ENCODE peak calls at places on chromosome 4, in five cellular contexts. One of them, this sample, is unnamed.
A peak's percentile ranks its signal among the peaks of the same experiment; 100 is the strongest.

GRCh38 chr4:111268769-111269414 is 646.0 kb upstream of the PITX2 start:
- DNase-seq in HepG2: no peak
- DNase-seq in GM12878: peak; percentile 35
- DNase-seq in K562: no peak
- DNase-seq in SK-N-SH: no peak
- DNase-seq in this sample: peak; percentile 49

GRCh38 chr4:112523008-112523440 is 7.0 kb upstream of the NEUROG2 start:
- DNase-seq in HepG2: no peak
- DNase-seq in GM12878: no peak
- DNase-seq in K562: peak; percentile 71
- DNase-seq in SK-N-SH: no peak
- DNase-seq in this sample: peak; percentile 66

GRCh38 chr4:1336079-1336478 is 10.9 kb upstream of the UVSSA start:
- DNase-seq in HepG2: peak; percentile 66
- DNase-seq in GM12878: no peak
- DNase-seq in K562: no peak
- DNase-seq in SK-N-SH: no peak
- DNase-seq in this sample: peak; percentile 39

GRCh38 chr4:156223985-156224384 is 270.3 kb upstream of the CTSO start:
- DNase-seq in HepG2: no peak
- DNase-seq in GM12878: no peak
- DNase-seq in K562: no peak
- DNase-seq in SK-N-SH: no peak
- DNase-seq in this sample: no peak

GRCh38 chr4:4765811-4766210 is 93.7 kb upstream of the MSX1 start:
- DNase-seq in HepG2: no peak
- DNase-seq in GM12878: no peak
- DNase-seq in K562: no peak
- DNase-seq in SK-N-SH: no peak
- DNase-seq in this sample: no peak

GRCh38 chr4:128565565-128566186 is 243.8 kb upstream of the JADE1 start:
- DNase-seq in HepG2: peak; percentile 51
- DNase-seq in GM12878: no peak
- DNase-seq in K562: peak; percentile 39
- DNase-seq in SK-N-SH: peak; percentile 42
- DNase-seq in this sample: no peak

GRCh38 chr4:153676491-153676890 is 7.6 kb upstream of the TLR2 start:
- DNase-seq in HepG2: no peak
- DNase-seq in GM12878: no peak
- DNase-seq in K562: no peak
- DNase-seq in SK-N-SH: no peak
- DNase-seq in this sample: peak; percentile 12

GRCh38 chr4:40840985-40841571 is 91.3 kb downstream of the NSUN7 start:
- DNase-seq in HepG2: peak; percentile 70
- DNase-seq in GM12878: peak; percentile 64
- DNase-seq in K562: peak; percentile 55
- DNase-seq in SK-N-SH: peak; percentile 72
- DNase-seq in this sample: peak; percentile 90

GRCh38 chr4:84492290-84492689 is 6.8 kb downstream of the NKX6-1 start:
- DNase-seq in HepG2: no peak
- DNase-seq in GM12878: no peak
- DNase-seq in K562: no peak
- DNase-seq in SK-N-SH: no peak
- DNase-seq in this sample: no peak

DNA sequence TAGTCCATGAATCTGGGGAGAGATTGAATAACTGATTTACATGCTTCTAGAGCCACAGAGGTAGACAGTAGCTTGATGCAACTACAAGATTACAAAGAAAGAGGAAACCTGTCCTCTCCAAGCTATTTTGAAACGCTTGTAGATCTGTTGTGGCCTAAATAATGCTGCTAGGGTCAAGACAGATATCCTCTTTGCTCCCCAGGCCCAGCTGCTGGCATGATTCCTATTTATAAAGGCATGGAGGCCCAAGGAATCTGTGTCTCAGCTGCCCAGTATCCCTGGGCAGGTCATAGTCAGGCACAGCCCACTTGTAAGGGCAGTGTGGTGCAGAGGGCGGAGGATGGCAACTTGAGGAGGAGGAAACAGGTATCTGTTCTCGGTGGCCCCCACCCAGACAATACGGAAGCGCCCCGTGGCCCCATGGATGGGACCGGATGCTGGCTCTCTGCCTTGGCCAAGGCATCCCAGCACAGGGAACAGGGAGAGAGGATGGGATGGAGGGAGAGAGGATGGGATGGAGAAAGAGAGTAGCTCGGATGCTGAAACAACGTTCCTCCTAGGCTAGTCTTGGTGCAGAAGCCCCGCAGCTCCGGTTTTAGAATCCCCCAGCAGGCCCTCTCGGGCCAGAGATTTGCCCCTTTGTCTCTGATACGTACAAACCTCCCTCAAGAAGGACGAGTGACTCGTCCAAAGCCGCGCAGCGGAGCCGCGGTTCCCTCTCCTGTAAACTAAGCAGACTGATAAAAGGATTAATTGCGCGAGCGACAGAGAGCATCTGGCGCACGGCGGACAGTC is 767 bp upstream of the SMIM20 start:
- DNase-seq in HepG2: no peak
- DNase-seq in GM12878: no peak
- DNase-seq in K562: peak; percentile 15
- DNase-seq in SK-N-SH: peak; percentile 52
- DNase-seq in this sample: peak; percentile 47
- TF ChIP-seq MXI1 in HepG2: no peak
- TF ChIP-seq MXI1 in GM12878: no peak
- TF ChIP-seq MXI1 in K562: no peak
- TF ChIP-seq MXI1 in SK-N-SH: no peak
- TF ChIP-seq MXI1 in this sample: no peak

GRCh38 chr4:83219991-83220360 is 64.6 kb downstream of the COQ2 start:
- DNase-seq in HepG2: no peak
- DNase-seq in GM12878: no peak
- DNase-seq in K562: no peak
- DNase-seq in SK-N-SH: no peak
- DNase-seq in this sample: no peak

GRCh38 chr4:83214079-83214478 is 70.5 kb downstream of the COQ2 start:
- DNase-seq in HepG2: no peak
- DNase-seq in GM12878: no peak
- DNase-seq in K562: no peak
- DNase-seq in SK-N-SH: no peak
- DNase-seq in this sample: no peak

GRCh38 chr4:83217721-83218522 is 66.7 kb downstream of the COQ2 start:
- DNase-seq in HepG2: no peak
- DNase-seq in GM12878: peak; percentile 99
- DNase-seq in K562: no peak
- DNase-seq in SK-N-SH: no peak
- DNase-seq in this sample: no peak

GRCh38 chr4:83219344-83219990 is 65.1 kb downstream of the COQ2 start:
- DNase-seq in HepG2: no peak
- DNase-seq in GM12878: peak; percentile 77
- DNase-seq in K562: no peak
- DNase-seq in SK-N-SH: no peak
- DNase-seq in this sample: no peak

DNA sequence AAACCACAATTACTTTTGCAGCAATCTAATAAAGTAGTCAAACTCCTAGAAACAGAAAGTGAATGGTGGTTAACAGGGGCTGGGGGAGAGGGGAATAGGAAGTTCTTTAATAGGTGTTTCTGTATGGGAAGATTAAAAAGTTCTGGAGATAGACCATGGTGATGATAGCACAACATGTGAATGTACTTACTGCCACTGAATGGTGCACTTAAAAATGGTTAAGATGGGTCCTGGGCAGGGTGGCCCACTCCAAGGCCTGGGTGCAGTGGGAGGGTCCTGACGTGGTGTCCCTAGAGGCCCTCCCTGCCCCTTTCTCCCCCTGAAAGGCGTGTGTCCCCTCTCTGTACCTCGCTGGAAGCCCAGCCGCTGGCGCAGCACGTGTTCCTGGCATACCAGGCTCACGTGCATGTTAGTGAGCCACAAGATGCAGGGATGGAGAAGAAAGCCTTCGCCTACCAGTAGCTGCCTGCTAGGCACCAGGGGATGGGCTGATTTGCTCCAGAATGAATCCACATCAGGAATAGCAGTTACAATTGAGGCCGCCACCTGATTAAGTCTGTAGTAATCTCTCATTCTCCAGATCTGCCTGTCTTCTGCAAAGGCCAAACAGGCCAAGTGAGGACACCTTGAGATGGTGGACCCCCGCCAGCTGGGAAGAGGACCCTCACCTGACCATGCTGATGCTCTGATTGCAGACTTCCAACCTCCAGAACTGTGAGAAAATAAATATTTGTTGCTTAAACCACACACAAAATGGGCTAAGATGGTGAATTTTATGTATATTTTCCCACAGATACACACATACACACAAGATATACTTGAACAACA is 67.5 kb downstream of the COQ2 start:
- DNase-seq in HepG2: no peak
- DNase-seq in GM12878: no peak
- DNase-seq in K562: no peak
- DNase-seq in SK-N-SH: no peak
- DNase-seq in this sample: no peak
- TF ChIP-seq MXI1 in HepG2: no peak
- TF ChIP-seq MXI1 in GM12878: no peak
- TF ChIP-seq MXI1 in K562: no peak
- TF ChIP-seq MXI1 in SK-N-SH: no peak
- TF ChIP-seq MXI1 in this sample: no peak

DNA sequence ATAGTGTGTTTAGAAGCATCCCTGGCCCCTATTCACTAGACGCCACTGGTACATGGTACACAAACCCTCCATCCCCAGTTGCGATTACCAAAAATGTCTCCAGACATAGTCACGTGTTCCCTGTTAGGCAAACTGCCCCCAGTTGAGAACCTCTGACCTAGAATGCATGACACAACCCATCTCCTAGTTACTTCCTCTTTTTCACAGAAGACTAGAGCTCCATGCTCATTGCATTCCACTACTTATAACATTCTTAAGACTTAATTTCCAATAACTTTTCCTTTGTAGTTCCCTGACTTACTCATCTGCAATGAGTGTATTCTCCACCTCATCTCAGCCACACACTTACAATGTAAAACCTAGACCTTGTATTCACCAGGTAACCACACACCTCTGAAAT is 68.6 kb downstream of the PRSS12 start:
- DNase-seq in HepG2: no peak
- DNase-seq in GM12878: no peak
- DNase-seq in K562: peak; percentile 30
- DNase-seq in SK-N-SH: no peak
- DNase-seq in this sample: peak; percentile 13
- TF ChIP-seq MXI1 in HepG2: no peak
- TF ChIP-seq MXI1 in GM12878: no peak
- TF ChIP-seq MXI1 in K562: no peak
- TF ChIP-seq MXI1 in SK-N-SH: no peak
- TF ChIP-seq MXI1 in this sample: no peak

DNA sequence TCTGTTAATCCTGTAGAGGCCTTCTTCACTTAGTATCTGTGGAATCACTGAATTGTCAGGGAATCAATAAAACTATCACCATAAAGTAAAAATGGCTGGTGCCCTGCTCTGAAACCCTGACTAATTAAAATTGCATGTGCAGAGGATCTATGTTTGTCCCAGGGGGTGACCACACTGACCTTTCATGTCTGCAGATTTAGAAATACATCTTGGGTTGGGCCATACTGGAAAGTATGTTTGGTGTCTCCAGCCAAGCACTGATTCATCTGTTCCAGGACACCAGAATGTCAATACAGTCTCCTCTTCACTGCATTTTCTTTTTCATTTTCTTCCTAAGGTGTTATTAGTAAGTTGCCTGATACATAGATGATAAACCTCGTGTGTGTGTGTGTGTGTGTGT is 490.9 kb upstream of the INTU start:
- DNase-seq in HepG2: no peak
- DNase-seq in GM12878: no peak
- DNase-seq in K562: no peak
- DNase-seq in SK-N-SH: no peak
- DNase-seq in this sample: peak; percentile 76
- TF ChIP-seq MXI1 in HepG2: no peak
- TF ChIP-seq MXI1 in GM12878: no peak
- TF ChIP-seq MXI1 in K562: no peak
- TF ChIP-seq MXI1 in SK-N-SH: no peak
- TF ChIP-seq MXI1 in this sample: no peak

GRCh38 chr4:185470503-185471195 is 884 bp downstream of the CCDC110 start:
- DNase-seq in HepG2: peak; percentile 4
- DNase-seq in GM12878: no peak
- DNase-seq in K562: no peak
- DNase-seq in SK-N-SH: peak; percentile 31
- DNase-seq in this sample: peak; percentile 12
- TF ChIP-seq MXI1 in HepG2: no peak
- TF ChIP-seq MXI1 in GM12878: no peak
- TF ChIP-seq MXI1 in K562: no peak
- TF ChIP-seq MXI1 in SK-N-SH: peak; percentile 32
- TF ChIP-seq MXI1 in this sample: no peak